ENCODE peak calls at places on chromosomes 5 and 9, in nine cellular contexts. One of them, this sample, is unnamed.

GRCh38 chr9:94936411-94936810 is 209.9 kb downstream of the AOPEP start:
- DNase-seq in activated CD8-positive, alpha-beta memory T cell treated with anti-CD3 and anti-CD28 coated beads, Interleukin-2, amount 50 U/mL, for 48 hours: no peak
- DNase-seq in fibroblast of pulmonary artery: peak; percentile 88
- DNase-seq in left colon: no peak
- DNase-seq in endothelial cell: no peak
- DNase-seq in MM.1S: no peak
- DNase-seq in Ammon's horn: no peak
- DNase-seq in lower lobe of right lung: no peak
- DNase-seq in brain microvascular endothelial cell: no peak
- DNase-seq in this sample: no peak

GRCh38 chr9:130437011-130437784 is 7.6 kb upstream of the ASS1 start:
- DNase-seq in MM.1S: no peak
- DNase-seq in endothelial cell: no peak
- DNase-seq in activated CD8-positive, alpha-beta memory T cell treated with anti-CD3 and anti-CD28 coated beads, Interleukin-2, amount 50 U/mL, for 48 hours: no peak
- DNase-seq in Ammon's horn: no peak
- DNase-seq in fibroblast of pulmonary artery: no peak
- DNase-seq in brain microvascular endothelial cell: no peak
- DNase-seq in left colon: no peak
- DNase-seq in lower lobe of right lung: no peak
- DNase-seq in this sample: no peak

GRCh38 chr5:139388198-139388821 is 1.4 kb downstream of the MZB1 start:
- DNase-seq in MM.1S: peak; percentile 85
- DNase-seq in left colon: peak; percentile 91
- DNase-seq in endothelial cell: peak; percentile 32
- DNase-seq in brain microvascular endothelial cell: no peak
- DNase-seq in Ammon's horn: no peak
- DNase-seq in lower lobe of right lung: no peak
- DNase-seq in activated CD8-positive, alpha-beta memory T cell treated with anti-CD3 and anti-CD28 coated beads, Interleukin-2, amount 50 U/mL, for 48 hours: no peak
- DNase-seq in fibroblast of pulmonary artery: no peak
- DNase-seq in this sample: no peak

GRCh38 chr9:94720846-94721549 is 5.5 kb upstream of the AOPEP start:
- DNase-seq in left colon: no peak
- DNase-seq in MM.1S: no peak
- DNase-seq in fibroblast of pulmonary artery: no peak
- DNase-seq in activated CD8-positive, alpha-beta memory T cell treated with anti-CD3 and anti-CD28 coated beads, Interleukin-2, amount 50 U/mL, for 48 hours: no peak
- DNase-seq in Ammon's horn: peak; percentile 39
- DNase-seq in endothelial cell: no peak
- DNase-seq in brain microvascular endothelial cell: no peak
- DNase-seq in lower lobe of right lung: no peak
- DNase-seq in this sample: no peak

GRCh38 chr5:3139596-3139995 is 388.1 kb upstream of the IRX2 start:
- DNase-seq in left colon: no peak
- DNase-seq in MM.1S: no peak
- DNase-seq in lower lobe of right lung: no peak
- DNase-seq in endothelial cell: no peak
- DNase-seq in fibroblast of pulmonary artery: no peak
- DNase-seq in activated CD8-positive, alpha-beta memory T cell treated with anti-CD3 and anti-CD28 coated beads, Interleukin-2, amount 50 U/mL, for 48 hours: no peak
- DNase-seq in Ammon's horn: peak; percentile 24
- DNase-seq in brain microvascular endothelial cell: no peak
- DNase-seq in this sample: no peak

GRCh38 chr9:127229691-127230417 is 34.7 kb upstream of the GARNL3 start:
- DNase-seq in Ammon's horn: no peak
- DNase-seq in activated CD8-positive, alpha-beta memory T cell treated with anti-CD3 and anti-CD28 coated beads, Interleukin-2, amount 50 U/mL, for 48 hours: no peak
- DNase-seq in MM.1S: no peak
- DNase-seq in endothelial cell: no peak
- DNase-seq in lower lobe of right lung: no peak
- DNase-seq in brain microvascular endothelial cell: no peak
- DNase-seq in fibroblast of pulmonary artery: no peak
- DNase-seq in left colon: no peak
- DNase-seq in this sample: no peak

GRCh38 chr5:94908889-94909480 is 290.5 kb downstream of the SLF1 start:
- DNase-seq in lower lobe of right lung: no peak
- DNase-seq in MM.1S: peak; percentile 53
- DNase-seq in Ammon's horn: peak; percentile 26
- DNase-seq in endothelial cell: peak; percentile 26
- DNase-seq in left colon: no peak
- DNase-seq in activated CD8-positive, alpha-beta memory T cell treated with anti-CD3 and anti-CD28 coated beads, Interleukin-2, amount 50 U/mL, for 48 hours: no peak
- DNase-seq in fibroblast of pulmonary artery: peak; percentile 67
- DNase-seq in brain microvascular endothelial cell: peak; percentile 52
- DNase-seq in this sample: peak; percentile 9

GRCh38 chr5:31407921-31408714 is 123.8 kb downstream of the DROSHA start:
- DNase-seq in fibroblast of pulmonary artery: no peak
- DNase-seq in lower lobe of right lung: no peak
- DNase-seq in MM.1S: no peak
- DNase-seq in left colon: no peak
- DNase-seq in brain microvascular endothelial cell: no peak
- DNase-seq in endothelial cell: no peak
- DNase-seq in Ammon's horn: no peak
- DNase-seq in activated CD8-positive, alpha-beta memory T cell treated with anti-CD3 and anti-CD28 coated beads, Interleukin-2, amount 50 U/mL, for 48 hours: no peak
- DNase-seq in this sample: no peak

GRCh38 chr5:180040287-180041214 is 31.0 kb downstream of the RNF130 start:
- DNase-seq in fibroblast of pulmonary artery: no peak
- DNase-seq in MM.1S: no peak
- DNase-seq in Ammon's horn: no peak
- DNase-seq in endothelial cell: no peak
- DNase-seq in left colon: no peak
- DNase-seq in activated CD8-positive, alpha-beta memory T cell treated with anti-CD3 and anti-CD28 coated beads, Interleukin-2, amount 50 U/mL, for 48 hours: no peak
- DNase-seq in brain microvascular endothelial cell: no peak
- DNase-seq in lower lobe of right lung: no peak
- DNase-seq in this sample: no peak

GRCh38 chr5:6253846-6254245 is 124.5 kb downstream of the MED10 start:
- DNase-seq in brain microvascular endothelial cell: no peak
- DNase-seq in Ammon's horn: no peak
- DNase-seq in activated CD8-positive, alpha-beta memory T cell treated with anti-CD3 and anti-CD28 coated beads, Interleukin-2, amount 50 U/mL, for 48 hours: no peak
- DNase-seq in lower lobe of right lung: no peak
- DNase-seq in fibroblast of pulmonary artery: no peak
- DNase-seq in left colon: no peak
- DNase-seq in endothelial cell: no peak
- DNase-seq in MM.1S: no peak
- DNase-seq in this sample: no peak

GRCh38 chr9:13786131-13786530 is 506.6 kb upstream of the MPDZ start:
- DNase-seq in brain microvascular endothelial cell: peak; percentile 48
- DNase-seq in fibroblast of pulmonary artery: peak; percentile 45
- DNase-seq in MM.1S: no peak
- DNase-seq in lower lobe of right lung: peak; percentile 45
- DNase-seq in Ammon's horn: no peak
- DNase-seq in activated CD8-positive, alpha-beta memory T cell treated with anti-CD3 and anti-CD28 coated beads, Interleukin-2, amount 50 U/mL, for 48 hours: no peak
- DNase-seq in left colon: no peak
- DNase-seq in endothelial cell: no peak
- DNase-seq in this sample: no peak

GRCh38 chr5:134659922-134660321 is 11.3 kb downstream of the SEC24A start:
- DNase-seq in Ammon's horn: no peak
- DNase-seq in MM.1S: no peak
- DNase-seq in brain microvascular endothelial cell: no peak
- DNase-seq in left colon: no peak
- DNase-seq in activated CD8-positive, alpha-beta memory T cell treated with anti-CD3 and anti-CD28 coated beads, Interleukin-2, amount 50 U/mL, for 48 hours: no peak
- DNase-seq in fibroblast of pulmonary artery: no peak
- DNase-seq in endothelial cell: no peak
- DNase-seq in lower lobe of right lung: no peak
- DNase-seq in this sample: no peak

GRCh38 chr5:54760182-54760935 is 225.0 kb downstream of the ESM1 start:
- DNase-seq in Ammon's horn: no peak
- DNase-seq in activated CD8-positive, alpha-beta memory T cell treated with anti-CD3 and anti-CD28 coated beads, Interleukin-2, amount 50 U/mL, for 48 hours: no peak
- DNase-seq in left colon: no peak
- DNase-seq in lower lobe of right lung: no peak
- DNase-seq in brain microvascular endothelial cell: peak; percentile 58
- DNase-seq in endothelial cell: no peak
- DNase-seq in fibroblast of pulmonary artery: peak; percentile 86
- DNase-seq in MM.1S: no peak
- DNase-seq in this sample: no peak

GRCh38 chr5:180704362-180704761 is 35.5 kb downstream of the OR2Y1 start:
- DNase-seq in left colon: no peak
- DNase-seq in activated CD8-positive, alpha-beta memory T cell treated with anti-CD3 and anti-CD28 coated beads, Interleukin-2, amount 50 U/mL, for 48 hours: no peak
- DNase-seq in fibroblast of pulmonary artery: peak; percentile 20
- DNase-seq in MM.1S: no peak
- DNase-seq in lower lobe of right lung: no peak
- DNase-seq in brain microvascular endothelial cell: peak; percentile 64
- DNase-seq in Ammon's horn: no peak
- DNase-seq in endothelial cell: no peak
- DNase-seq in this sample: no peak

GRCh38 chr5:154589511-154589910 is 111.5 kb upstream of the HAND1 start:
- DNase-seq in fibroblast of pulmonary artery: no peak
- DNase-seq in left colon: no peak
- DNase-seq in brain microvascular endothelial cell: no peak
- DNase-seq in endothelial cell: no peak
- DNase-seq in MM.1S: no peak
- DNase-seq in lower lobe of right lung: no peak
- DNase-seq in activated CD8-positive, alpha-beta memory T cell treated with anti-CD3 and anti-CD28 coated beads, Interleukin-2, amount 50 U/mL, for 48 hours: no peak
- DNase-seq in Ammon's horn: no peak
- DNase-seq in this sample: no peak

GRCh38 chr5:67799732-67800234 is 415.8 kb upstream of the PIK3R1 start:
- DNase-seq in Ammon's horn: no peak
- DNase-seq in lower lobe of right lung: no peak
- DNase-seq in MM.1S: no peak
- DNase-seq in fibroblast of pulmonary artery: peak; percentile 39
- DNase-seq in activated CD8-positive, alpha-beta memory T cell treated with anti-CD3 and anti-CD28 coated beads, Interleukin-2, amount 50 U/mL, for 48 hours: no peak
- DNase-seq in endothelial cell: no peak
- DNase-seq in brain microvascular endothelial cell: peak; percentile 44
- DNase-seq in left colon: peak; percentile 32
- DNase-seq in this sample: no peak

GRCh38 chr5:38347040-38347763 is 88.8 kb downstream of the EGFLAM start:
- DNase-seq in fibroblast of pulmonary artery: no peak
- DNase-seq in activated CD8-positive, alpha-beta memory T cell treated with anti-CD3 and anti-CD28 coated beads, Interleukin-2, amount 50 U/mL, for 48 hours: no peak
- DNase-seq in left colon: no peak
- DNase-seq in Ammon's horn: no peak
- DNase-seq in endothelial cell: no peak
- DNase-seq in lower lobe of right lung: no peak
- DNase-seq in brain microvascular endothelial cell: peak; percentile 34
- DNase-seq in MM.1S: no peak
- DNase-seq in this sample: no peak

GRCh38 chr5:80941496-80941895 is 18.7 kb upstream of the RASGRF2 start:
- DNase-seq in endothelial cell: no peak
- DNase-seq in brain microvascular endothelial cell: no peak
- DNase-seq in fibroblast of pulmonary artery: no peak
- DNase-seq in Ammon's horn: no peak
- DNase-seq in lower lobe of right lung: no peak
- DNase-seq in left colon: no peak
- DNase-seq in MM.1S: no peak
- DNase-seq in activated CD8-positive, alpha-beta memory T cell treated with anti-CD3 and anti-CD28 coated beads, Interleukin-2, amount 50 U/mL, for 48 hours: no peak
- DNase-seq in this sample: no peak

GRCh38 chr9:93058357-93059096 is at the start of gene SUSD3:
- DNase-seq in brain microvascular endothelial cell: no peak
- DNase-seq in MM.1S: peak; percentile 78
- DNase-seq in Ammon's horn: peak; percentile 31
- DNase-seq in activated CD8-positive, alpha-beta memory T cell treated with anti-CD3 and anti-CD28 coated beads, Interleukin-2, amount 50 U/mL, for 48 hours: peak; percentile 85
- DNase-seq in endothelial cell: peak; percentile 66
- DNase-seq in fibroblast of pulmonary artery: peak; percentile 33
- DNase-seq in lower lobe of right lung: peak; percentile 81
- DNase-seq in left colon: peak; percentile 48
- DNase-seq in this sample: no peak

GRCh38 chr5:5181650-5182324 is 41.7 kb downstream of the ADAMTS16 start:
- DNase-seq in fibroblast of pulmonary artery: no peak
- DNase-seq in MM.1S: no peak
- DNase-seq in activated CD8-positive, alpha-beta memory T cell treated with anti-CD3 and anti-CD28 coated beads, Interleukin-2, amount 50 U/mL, for 48 hours: no peak
- DNase-seq in left colon: no peak
- DNase-seq in lower lobe of right lung: no peak
- DNase-seq in endothelial cell: no peak
- DNase-seq in Ammon's horn: no peak
- DNase-seq in brain microvascular endothelial cell: no peak
- DNase-seq in this sample: no peak

GRCh38 chr5:109411627-109412026 is 1.9 kb upstream of the PJA2 start:
- DNase-seq in lower lobe of right lung: no peak
- DNase-seq in left colon: no peak
- DNase-seq in endothelial cell: no peak
- DNase-seq in fibroblast of pulmonary artery: peak; percentile 94
- DNase-seq in Ammon's horn: no peak
- DNase-seq in brain microvascular endothelial cell: peak; percentile 86
- DNase-seq in activated CD8-positive, alpha-beta memory T cell treated with anti-CD3 and anti-CD28 coated beads, Interleukin-2, amount 50 U/mL, for 48 hours: no peak
- DNase-seq in MM.1S: peak; percentile 7
- DNase-seq in this sample: no peak

GRCh38 chr9:8857330-8858249 is 1058.0 kb upstream of the DMAC1 start:
- DNase-seq in brain microvascular endothelial cell: no peak
- DNase-seq in activated CD8-positive, alpha-beta memory T cell treated with anti-CD3 and anti-CD28 coated beads, Interleukin-2, amount 50 U/mL, for 48 hours: peak; percentile 52
- DNase-seq in lower lobe of right lung: peak; percentile 61
- DNase-seq in left colon: peak; percentile 70
- DNase-seq in MM.1S: peak; percentile 54
- DNase-seq in endothelial cell: peak; percentile 52
- DNase-seq in Ammon's horn: peak; percentile 90
- DNase-seq in fibroblast of pulmonary artery: peak; percentile 32
- DNase-seq in this sample: peak; percentile 49

GRCh38 chr5:38666668-38667498 is 110.4 kb upstream of the LIFR start:
- DNase-seq in endothelial cell: peak; percentile 46
- DNase-seq in MM.1S: no peak
- DNase-seq in Ammon's horn: no peak
- DNase-seq in activated CD8-positive, alpha-beta memory T cell treated with anti-CD3 and anti-CD28 coated beads, Interleukin-2, amount 50 U/mL, for 48 hours: no peak
- DNase-seq in left colon: no peak
- DNase-seq in brain microvascular endothelial cell: peak; percentile 52
- DNase-seq in lower lobe of right lung: peak; percentile 51
- DNase-seq in fibroblast of pulmonary artery: peak; percentile 72
- DNase-seq in this sample: no peak

GRCh38 chr5:581266-581665 is 30.9 kb upstream of the CEP72 start:
- DNase-seq in endothelial cell: no peak
- DNase-seq in fibroblast of pulmonary artery: no peak
- DNase-seq in activated CD8-positive, alpha-beta memory T cell treated with anti-CD3 and anti-CD28 coated beads, Interleukin-2, amount 50 U/mL, for 48 hours: peak; percentile 30
- DNase-seq in left colon: no peak
- DNase-seq in Ammon's horn: no peak
- DNase-seq in MM.1S: no peak
- DNase-seq in brain microvascular endothelial cell: no peak
- DNase-seq in lower lobe of right lung: no peak
- DNase-seq in this sample: no peak

GRCh38 chr5:149381986-149382338 is 2.9 kb upstream of the IL17B start:
- DNase-seq in endothelial cell: peak; percentile 91
- DNase-seq in fibroblast of pulmonary artery: peak; percentile 81
- DNase-seq in left colon: peak; percentile 72
- DNase-seq in brain microvascular endothelial cell: peak; percentile 66
- DNase-seq in Ammon's horn: peak; percentile 63
- DNase-seq in lower lobe of right lung: peak; percentile 74
- DNase-seq in activated CD8-positive, alpha-beta memory T cell treated with anti-CD3 and anti-CD28 coated beads, Interleukin-2, amount 50 U/mL, for 48 hours: peak; percentile 91
- DNase-seq in MM.1S: peak; percentile 56
- DNase-seq in this sample: peak; percentile 26

GRCh38 chr9:134295101-134295745 is 31.0 kb upstream of the RXRA start:
- DNase-seq in endothelial cell: no peak
- DNase-seq in lower lobe of right lung: peak; percentile 33
- DNase-seq in MM.1S: no peak
- DNase-seq in activated CD8-positive, alpha-beta memory T cell treated with anti-CD3 and anti-CD28 coated beads, Interleukin-2, amount 50 U/mL, for 48 hours: no peak
- DNase-seq in brain microvascular endothelial cell: no peak
- DNase-seq in left colon: no peak
- DNase-seq in fibroblast of pulmonary artery: no peak
- DNase-seq in Ammon's horn: no peak
- DNase-seq in this sample: no peak

GRCh38 chr5:133831506-133832224 is 136.8 kb downstream of the C5orf15 start:
- DNase-seq in left colon: no peak
- DNase-seq in fibroblast of pulmonary artery: peak; percentile 11
- DNase-seq in Ammon's horn: no peak
- DNase-seq in MM.1S: peak; percentile 3
- DNase-seq in endothelial cell: no peak
- DNase-seq in lower lobe of right lung: no peak
- DNase-seq in activated CD8-positive, alpha-beta memory T cell treated with anti-CD3 and anti-CD28 coated beads, Interleukin-2, amount 50 U/mL, for 48 hours: no peak
- DNase-seq in brain microvascular endothelial cell: peak; percentile 5
- DNase-seq in this sample: no peak

GRCh38 chr5:154274828-154275185 is 84.3 kb downstream of the GALNT10 start:
- DNase-seq in Ammon's horn: no peak
- DNase-seq in lower lobe of right lung: no peak
- DNase-seq in brain microvascular endothelial cell: no peak
- DNase-seq in fibroblast of pulmonary artery: no peak
- DNase-seq in MM.1S: no peak
- DNase-seq in endothelial cell: no peak
- DNase-seq in activated CD8-positive, alpha-beta memory T cell treated with anti-CD3 and anti-CD28 coated beads, Interleukin-2, amount 50 U/mL, for 48 hours: no peak
- DNase-seq in left colon: no peak
- DNase-seq in this sample: no peak

GRCh38 chr9:133106511-133107244 is 14.4 kb downstream of the RALGDS start:
- DNase-seq in MM.1S: no peak
- DNase-seq in left colon: no peak
- DNase-seq in endothelial cell: no peak
- DNase-seq in lower lobe of right lung: peak; percentile 24
- DNase-seq in brain microvascular endothelial cell: no peak
- DNase-seq in activated CD8-positive, alpha-beta memory T cell treated with anti-CD3 and anti-CD28 coated beads, Interleukin-2, amount 50 U/mL, for 48 hours: no peak
- DNase-seq in fibroblast of pulmonary artery: no peak
- DNase-seq in Ammon's horn: no peak
- DNase-seq in this sample: no peak

GRCh38 chr5:172494630-172495505 is 40.5 kb upstream of the SH3PXD2B start:
- DNase-seq in fibroblast of pulmonary artery: no peak
- DNase-seq in activated CD8-positive, alpha-beta memory T cell treated with anti-CD3 and anti-CD28 coated beads, Interleukin-2, amount 50 U/mL, for 48 hours: peak; percentile 23
- DNase-seq in Ammon's horn: no peak
- DNase-seq in lower lobe of right lung: no peak
- DNase-seq in MM.1S: no peak
- DNase-seq in left colon: no peak
- DNase-seq in brain microvascular endothelial cell: no peak
- DNase-seq in endothelial cell: no peak
- DNase-seq in this sample: no peak